ENCODE peak calls at places on chromosome 7, in seven cellular contexts. Q is upper lobe of right lung; O is MM.1S; E is CD8-positive, alpha-beta T cell; D is fibroblast of lung; Y is esophagus muscularis mucosa; F is pancreas. P is an unnamed sample.

GRCh38 chr7:79806161-79806734 is 328.4 kb upstream of the GNAI1 start:
- DNase-seq in Q (no peak), O (no peak), E (no peak), D (peak; percentile 3), Y (no peak), F (no peak), P (peak; percentile 19)

GRCh38 chr7:156368459-156368858 is 272.1 kb upstream of the RNF32 start:
- DNase-seq in Q (no peak), O (no peak), E (no peak), D (no peak), Y (no peak), F (no peak), P (no peak)

GRCh38 chr7:76292206-76292573 is 10.3 kb upstream of the HSPB1 start:
- DNase-seq in Q (peak; percentile 78), O (no peak), E (no peak), D (peak; percentile 16), Y (no peak), F (no peak), P (no peak)

GRCh38 chr7:142867398-142868187 is 12.7 kb downstream of the EPHB6 start:
- DNase-seq in Q (no peak), O (no peak), E (peak; percentile 34), D (no peak), Y (peak; percentile 81), F (no peak), P (no peak)

GRCh38 chr7:41107330-41107937 is 595.5 kb downstream of the INHBA start:
- DNase-seq in Q (no peak), O (no peak), E (no peak), D (peak; percentile 82), Y (no peak), F (no peak), P (peak; percentile 98)

GRCh38 chr7:94955807-94956206 is 48.4 kb downstream of the PPP1R9A start:
- DNase-seq in Q (no peak), O (no peak), E (no peak), D (no peak), Y (no peak), F (no peak), P (no peak)

GRCh38 chr7:47866120-47866519 is 82.1 kb downstream of the PKD1L1 start:
- DNase-seq in Q (no peak), O (no peak), E (no peak), D (peak; percentile 26), Y (no peak), F (no peak), P (no peak)

GRCh38 chr7:20438248-20438647 is 107.5 kb downstream of the ITGB8 start:
- DNase-seq in Q (no peak), O (no peak), E (no peak), D (no peak), Y (no peak), F (no peak), P (no peak)

GRCh38 chr7:135769403-135769802 is 20.8 kb upstream of the FAM180A start:
- DNase-seq in Q (no peak), O (no peak), E (no peak), D (no peak), Y (no peak), F (no peak), P (no peak)

GRCh38 chr7:99193527-99194214 is 14.2 kb downstream of the KPNA7 start:
- DNase-seq in Q (no peak), O (no peak), E (no peak), D (peak; percentile 80), Y (no peak), F (no peak), P (peak; percentile 95)

GRCh38 chr7:98105942-98106544 is 619 bp upstream of the LMTK2 start:
- DNase-seq in Q (no peak), O (no peak), E (no peak), D (no peak), Y (no peak), F (no peak), P (peak; percentile 90)

GRCh38 chr7:92397542-92397941 is 49.7 kb upstream of the GATAD1 start:
- DNase-seq in Q (no peak), O (no peak), E (no peak), D (no peak), Y (no peak), F (no peak), P (no peak)

GRCh38 chr7:55132890-55133551 is 114.2 kb downstream of the EGFR start:
- DNase-seq in Q (no peak), O (no peak), E (no peak), D (peak; percentile 100), Y (no peak), F (no peak), P (peak; percentile 100)

GRCh38 chr7:106774768-106775551 is 90.1 kb upstream of the PIK3CG start:
- DNase-seq in Q (no peak), O (no peak), E (no peak), D (peak; percentile 89), Y (no peak), F (no peak), P (no peak)

GRCh38 chr7:150516956-150517355 is 2.3 kb downstream of the GIMAP7 start:
- DNase-seq in Q (no peak), O (no peak), E (no peak), D (no peak), Y (no peak), F (no peak), P (no peak)
- H3K4me3 ChIP-seq in Q (peak overlapping the region; percentile 61), O (no peak overlapping the region), E (peak overlapping the region; percentile 63), D (no peak overlapping the region), Y (peak overlapping the region; percentile 44), F (no peak overlapping the region), P (no peak overlapping the region)

DNA sequence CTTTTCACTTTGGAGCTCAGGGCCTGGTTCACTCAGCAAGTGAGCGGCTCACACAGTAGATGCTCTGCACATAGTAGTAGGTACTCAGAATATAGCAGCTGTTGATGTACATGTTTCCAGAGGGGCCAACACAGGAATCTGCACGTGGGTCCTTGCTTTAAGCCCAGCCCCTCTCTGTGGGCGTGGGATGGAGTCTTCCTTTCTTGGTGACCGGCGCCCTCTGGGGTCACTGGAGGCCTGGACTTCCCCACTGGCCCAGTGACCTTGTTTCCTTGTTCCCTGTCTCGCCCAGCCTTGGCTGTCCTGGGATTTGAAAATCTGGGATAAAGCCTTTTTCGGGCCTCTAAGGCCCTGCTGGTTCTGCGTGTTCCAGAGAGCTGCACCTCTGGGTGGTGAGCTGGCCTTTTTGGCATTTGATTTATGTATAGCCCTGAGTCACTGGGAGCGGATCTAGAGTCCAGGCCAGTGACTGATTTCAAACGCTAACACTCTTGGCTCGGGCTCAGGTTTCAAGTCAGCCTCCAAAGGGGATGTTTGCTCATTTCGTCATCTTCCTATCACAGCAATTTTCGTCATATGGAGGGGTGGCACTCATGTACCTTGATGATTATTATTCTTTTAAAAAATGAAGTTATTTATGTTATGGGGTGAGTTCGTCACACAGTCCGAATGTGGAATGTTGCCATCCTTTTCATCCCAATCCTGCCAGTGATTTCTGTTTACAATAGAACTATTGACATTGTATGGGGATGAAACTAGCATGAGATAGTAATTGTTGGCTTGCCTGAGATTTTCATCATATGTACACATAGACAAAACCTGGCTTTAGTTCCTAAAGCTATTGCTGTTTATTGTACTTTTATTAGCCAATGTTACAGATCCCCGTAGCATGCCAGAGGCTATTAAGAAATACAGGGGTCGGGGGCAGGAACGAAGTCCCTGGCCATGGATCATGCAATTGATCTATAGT is 65.5 kb downstream of the CUX1 start:
- DNase-seq in Q (peak; percentile 78), O (no peak), E (no peak), D (peak; percentile 100), Y (peak; percentile 95), F (peak; percentile 82), P (peak; percentile 100)
- TF ChIP-seq CTCF in Q (no peak), O (no peak), E (no peak), D (no peak), Y (peak; percentile 20), F (no peak), P (no peak)

GRCh38 chr7:25795824-25796235 is 356.2 kb upstream of the NFE2L3 start:
- DNase-seq in Q (no peak), O (peak; percentile 56), E (no peak), D (peak; percentile 18), Y (no peak), F (no peak), P (peak; percentile 8)

GRCh38 chr7:25790261-25790660 is 361.7 kb upstream of the NFE2L3 start:
- DNase-seq in Q (no peak), O (no peak), E (no peak), D (no peak), Y (peak; percentile 62), F (no peak), P (peak; percentile 16)

GRCh38 chr7:25788961-25789620 is 362.9 kb upstream of the NFE2L3 start:
- DNase-seq in Q (no peak), O (no peak), E (no peak), D (no peak), Y (peak; percentile 26), F (no peak), P (no peak)

GRCh38 chr7:25789701-25790240 is 362.2 kb upstream of the NFE2L3 start:
- DNase-seq in Q (no peak), O (no peak), E (no peak), D (no peak), Y (peak; percentile 74), F (no peak), P (no peak)

GRCh38 chr7:25792586-25792985 is 359.4 kb upstream of the NFE2L3 start:
- DNase-seq in Q (no peak), O (no peak), E (no peak), D (no peak), Y (no peak), F (no peak), P (no peak)
- H3K36me3 ChIP-seq in Q (no peaks in the 10 kb centered on the region), O (no peaks in the 10 kb centered on the region), E (no peaks in the 10 kb centered on the region), D (no peaks in the 10 kb centered on the region), Y (no peaks in the 10 kb centered on the region), F (no peaks in the 10 kb centered on the region), P (no peaks in the 10 kb centered on the region)

GRCh38 chr7:27244488-27245123 is 2.0 kb downstream of the EVX1 start:
- DNase-seq in Q (no peak), O (no peak), E (no peak), D (no peak), Y (no peak), F (no peak), P (no peak)

GRCh38 chr7:27247452-27248426 is 5.1 kb downstream of the EVX1 start:
- DNase-seq in Q (no peak), O (no peak), E (no peak), D (no peak), Y (peak; percentile 53), F (no peak), P (no peak)

GRCh38 chr7:27245124-27245797 is 2.7 kb downstream of the EVX1 start:
- DNase-seq in Q (no peak), O (no peak), E (no peak), D (no peak), Y (no peak), F (no peak), P (no peak)

GRCh38 chr7:27247000-27247399 is 4.4 kb downstream of the EVX1 start:
- DNase-seq in Q (peak; percentile 41), O (no peak), E (no peak), D (no peak), Y (no peak), F (no peak), P (no peak)

GRCh38 chr7:27245798-27246691 is 3.4 kb downstream of the EVX1 start:
- DNase-seq in Q (no peak), O (no peak), E (no peak), D (no peak), Y (no peak), F (no peak), P (peak; percentile 23)
- H3K4me3 ChIP-seq in Q (no peak overlapping the region), O (no peak overlapping the region), E (no peak overlapping the region), D (no peak overlapping the region), Y (peak overlapping the region; percentile 32), F (no peak overlapping the region), P (peak overlapping the region; percentile 1)